ENCODE peak calls at places on chromosomes 7 and 10, in ten cellular contexts. H, Y, G, R, L, P, I, D, M and E are unnamed samples.

GRCh38 chr7:831596-832291 is 532 bp upstream of the SUN1 start:
- DNase-seq in H (peak), Y (no peak), G (no peak), R (peak), L (peak), P (peak), I (peak), D (peak), M (no peak), E (peak)

GRCh38 chr7:114303301-114303700 is 111.3 kb upstream of the FOXP2 start:
- DNase-seq in H (no peak), Y (no peak), G (no peak), R (no peak), L (no peak), P (no peak), I (no peak), D (no peak), M (no peak), E (no peak)

GRCh38 chr7:46291064-46291463 is 370.0 kb upstream of the IGFBP3 start:
- DNase-seq in H (peak), Y (no peak), G (no peak), R (peak), L (no peak), P (peak), I (peak), D (no peak), M (no peak), E (peak)

GRCh38 chr10:16756561-16757221 is 60.5 kb downstream of the RSU1 start:
- DNase-seq in H (peak), Y (no peak), G (no peak), R (peak), L (no peak), P (no peak), I (peak), D (no peak), M (no peak), E (no peak)

GRCh38 chr10:74919671-74920070 is 93.3 kb downstream of the KAT6B start:
- DNase-seq in H (no peak), Y (no peak), G (no peak), R (no peak), L (no peak), P (no peak), I (no peak), D (no peak), M (no peak), E (no peak)

GRCh38 chr7:141161959-141162547 is 88.2 kb downstream of the TMEM178B start:
- DNase-seq in H (no peak), Y (no peak), G (no peak), R (no peak), L (no peak), P (no peak), I (no peak), D (no peak), M (no peak), E (no peak)

GRCh38 chr10:90888387-90888786 is 16.6 kb downstream of the RPP30 start:
- DNase-seq in H (no peak), Y (no peak), G (no peak), R (no peak), L (no peak), P (no peak), I (no peak), D (no peak), M (no peak), E (no peak)

GRCh38 chr7:116730097-116731018 is 58.4 kb downstream of the MET start:
- DNase-seq in H (no peak), Y (no peak), G (no peak), R (no peak), L (no peak), P (no peak), I (no peak), D (no peak), M (no peak), E (peak)